ENCODE peak calls at places on chromosome 21, in seven cellular contexts. J is HepG2, K is K562, W is SK-N-SH, Q is HCT116, S is H1, H is GM12878. D is an unnamed sample.

GRCh38 chr21:34733866-34734265 is 65.1 kb downstream of the CLIC6 start:
- DNase-seq in S (no peak), W (no peak), J (no peak), Q (no peak), K (no peak), H (no peak), D (no peak)

GRCh38 chr21:28699186-28699585 is 293.5 kb downstream of the LTN1 start:
- DNase-seq in H (no peak), K (no peak), W (no peak), S (no peak), Q (no peak), J (no peak), D (no peak)

GRCh38 chr21:34801519-34802132 is 132.8 kb downstream of the CLIC6 start:
- DNase-seq in H (no peak), S (peak; percentile 25), Q (no peak), K (peak; percentile 37), J (no peak), W (peak; percentile 55), D (peak; percentile 56)

GRCh38 chr21:35323947-35324346 is 274.8 kb upstream of the RUNX1 start:
- DNase-seq in S (no peak), J (no peak), H (no peak), K (no peak), Q (no peak), W (peak; percentile 54), D (no peak)

GRCh38 chr21:43208561-43209332 is 39.9 kb downstream of the CRYAA start:
- DNase-seq in J (no peak), S (no peak), K (no peak), H (no peak), Q (no peak), W (no peak), D (no peak)

GRCh38 chr21:32456497-32456918 is 44.0 kb downstream of the EVA1C start:
- DNase-seq in Q (no peak), W (no peak), K (no peak), S (no peak), J (no peak), H (no peak), D (no peak)

GRCh38 chr21:27300770-27301169 is 333.9 kb upstream of the ADAMTS5 start:
- DNase-seq in J (no peak), S (no peak), K (no peak), Q (no peak), W (no peak), H (no peak), D (no peak)

GRCh38 chr21:14762734-14763694 is 216.9 kb upstream of the SAMSN1 start:
- DNase-seq in H (peak; percentile 82), Q (no peak), W (no peak), K (peak; percentile 51), S (no peak), J (no peak), D (no peak)

GRCh38 chr21:28334407-28334806 is 658.3 kb downstream of the LTN1 start:
- DNase-seq in K (no peak), H (no peak), W (no peak), Q (no peak), J (no peak), S (no peak), D (no peak)

GRCh38 chr21:34796518-34797201 is 127.9 kb downstream of the CLIC6 start:
- DNase-seq in Q (peak; percentile 72), S (no peak), H (no peak), K (no peak), J (peak; percentile 63), W (no peak), D (no peak)

GRCh38 chr21:38957575-38958340 is 152.0 kb downstream of the ETS2 start:
- DNase-seq in S (no peak), K (no peak), H (no peak), W (no peak), J (no peak), Q (no peak), D (no peak)

GRCh38 chr21:38956006-38956405 is 150.3 kb downstream of the ETS2 start:
- DNase-seq in K (no peak), W (no peak), Q (no peak), S (no peak), J (no peak), H (no peak), D (no peak)

GRCh38 chr21:38955495-38955894 is 149.8 kb downstream of the ETS2 start:
- DNase-seq in S (no peak), Q (no peak), W (no peak), J (no peak), K (no peak), H (no peak), D (no peak)

GRCh38 chr21:38958940-38959685 is 153.4 kb downstream of the ETS2 start:
- DNase-seq in Q (no peak), S (no peak), J (peak; percentile 62), H (no peak), K (no peak), W (no peak), D (no peak)

DNA sequence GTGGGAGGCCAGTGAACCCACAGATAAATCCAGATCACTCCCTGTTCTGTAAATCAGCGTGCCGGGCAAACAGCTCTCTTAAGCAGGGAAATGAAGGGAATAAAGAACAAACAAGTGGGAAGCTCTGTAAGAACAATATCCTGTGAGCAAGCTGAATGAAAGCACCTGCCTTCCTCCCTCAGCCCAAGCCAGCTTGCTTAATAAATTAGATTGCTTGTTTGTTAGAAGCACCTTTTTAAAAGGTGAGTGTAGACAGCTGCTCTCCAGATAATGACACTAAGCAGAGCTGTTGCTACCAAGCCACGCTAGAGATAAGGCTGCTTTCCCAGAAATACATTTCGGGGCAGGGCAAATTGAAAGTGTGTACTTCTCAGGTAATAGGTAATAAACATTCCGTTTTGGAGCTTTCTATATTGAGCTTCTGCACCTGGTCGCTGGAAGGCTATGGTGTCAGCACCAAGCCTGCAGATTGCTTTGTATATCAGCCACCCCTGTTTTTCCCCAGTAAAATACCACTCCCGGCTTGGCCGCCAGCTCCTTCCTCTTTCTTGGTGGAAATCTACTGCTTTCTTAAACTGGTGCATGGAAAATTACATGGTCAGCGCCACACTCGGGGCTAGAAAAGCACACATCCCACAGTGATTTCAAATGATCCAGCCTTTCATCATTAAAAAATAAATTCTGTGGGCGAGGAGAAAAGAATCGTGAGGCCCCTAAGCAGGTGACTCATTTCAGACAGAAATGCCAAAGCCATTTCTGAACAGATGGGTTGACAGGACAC is 151.3 kb downstream of the ETS2 start:
- DNase-seq in S (no peak), K (no peak), J (no peak), Q (no peak), W (no peak), H (no peak), D (no peak)
- TF ChIP-seq YY1 in S (no peak), K (no peak), J (no peak), Q (no peak), W (no peak), H (no peak), D (no peak)

GRCh38 chr21:23003951-23004350 is 2005.7 kb downstream of the NCAM2 start:
- DNase-seq in S (no peak), Q (no peak), H (no peak), W (no peak), J (no peak), K (no peak), D (no peak)

GRCh38 chr21:23008803-23009202 is 2010.6 kb downstream of the NCAM2 start:
- DNase-seq in W (peak; percentile 31), H (no peak), K (no peak), Q (no peak), J (no peak), S (no peak), D (no peak)

GRCh38 chr21:23014021-23014420 is 2015.8 kb downstream of the NCAM2 start:
- DNase-seq in Q (no peak), K (no peak), S (no peak), J (no peak), H (no peak), W (no peak), D (no peak)

DNA sequence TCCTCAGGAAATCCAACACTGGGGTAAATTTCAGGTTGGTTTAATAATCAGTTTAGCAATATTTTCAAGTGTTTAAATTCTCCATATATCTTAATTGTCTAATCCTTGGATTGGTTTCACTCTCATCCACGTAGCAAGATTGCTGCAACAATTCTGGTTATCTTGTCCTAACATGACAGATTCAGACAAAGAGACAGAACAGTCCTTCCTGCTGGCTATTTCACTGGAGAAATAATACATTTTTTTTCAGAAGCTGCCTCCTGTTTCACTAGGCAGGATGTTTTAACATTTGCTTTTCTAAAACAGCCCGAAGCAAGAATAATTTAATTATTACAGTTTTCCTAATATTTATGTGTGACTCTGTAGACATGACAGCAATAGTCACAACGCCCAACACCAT is 2011.2 kb downstream of the NCAM2 start:
- DNase-seq in W (peak; percentile 41), Q (no peak), H (no peak), K (no peak), J (no peak), S (no peak), D (no peak)
- H3K9ac ChIP-seq in W (no peak overlapping the region), Q (no peak overlapping the region), H (no peak overlapping the region), K (no peak overlapping the region), J (no peak overlapping the region), S (no peak overlapping the region), D (no peak overlapping the region)

GRCh38 chr21:38327984-38328383 is 71.2 kb downstream of the KCNJ15 start:
- DNase-seq in K (no peak), J (no peak), S (no peak), Q (no peak), H (peak; percentile 24), W (no peak), D (no peak)

GRCh38 chr21:38325216-38325615 is 68.4 kb downstream of the KCNJ15 start:
- DNase-seq in W (no peak), S (no peak), K (no peak), H (no peak), J (no peak), Q (no peak), D (no peak)

GRCh38 chr21:38325761-38326420 is 69.1 kb downstream of the KCNJ15 start:
- DNase-seq in J (no peak), K (no peak), Q (no peak), S (no peak), W (no peak), H (no peak), D (no peak)

GRCh38 chr21:38326429-38326828 is 69.6 kb downstream of the KCNJ15 start:
- DNase-seq in S (no peak), H (no peak), W (no peak), J (no peak), K (no peak), Q (no peak), D (no peak)

GRCh38 chr21:38326899-38327298 is 70.1 kb downstream of the KCNJ15 start:
- DNase-seq in S (no peak), K (no peak), Q (no peak), H (no peak), W (no peak), J (no peak), D (no peak)
- H3K4me1 ChIP-seq in S (peaks cover 1% of the 10 kb centered on the region), K (no peaks in the 10 kb centered on the region), Q (no peaks in the 10 kb centered on the region), H (no peaks in the 10 kb centered on the region), W (peaks cover 7% of the 10 kb centered on the region), J (no peaks in the 10 kb centered on the region), D (peaks cover 10% of the 10 kb centered on the region)

DNA sequence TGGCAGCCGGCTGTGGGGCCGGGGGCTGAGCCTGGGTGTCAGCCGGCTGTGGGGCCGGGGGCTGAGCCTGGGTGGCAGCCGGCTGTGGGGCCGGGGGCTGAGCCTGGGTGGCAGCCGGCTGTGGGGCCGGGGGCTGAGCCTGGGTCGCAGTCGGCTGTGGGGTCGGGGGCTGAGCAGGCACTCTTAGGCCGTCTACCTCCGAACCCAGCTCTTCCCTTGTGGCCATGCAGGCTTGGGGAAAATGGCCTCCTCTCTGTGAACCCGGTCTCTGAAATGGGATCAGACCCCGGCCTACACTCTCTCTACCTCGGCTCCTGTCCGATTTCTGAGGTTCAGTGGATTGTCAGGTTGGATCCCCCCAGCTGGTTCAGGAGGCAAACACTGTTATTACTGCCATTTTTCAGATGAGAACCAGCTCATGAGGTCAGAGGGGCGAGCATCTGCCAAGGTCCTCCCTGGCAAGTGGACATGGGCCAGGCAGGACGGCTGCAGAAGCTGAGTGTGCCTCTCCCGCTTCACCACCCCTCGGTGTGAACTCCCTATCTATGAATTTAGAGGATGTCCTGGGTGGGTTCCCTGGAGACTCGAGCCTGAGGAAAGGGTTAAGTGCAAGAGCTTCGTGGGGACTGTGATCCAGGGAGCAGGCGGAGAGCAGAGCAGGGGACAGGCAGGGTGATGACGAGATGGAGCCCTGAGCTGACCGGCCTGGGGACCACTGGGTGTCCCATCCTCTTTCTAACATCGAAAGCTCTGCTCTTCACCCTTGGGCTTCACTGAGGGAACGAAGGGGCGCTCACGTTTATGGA is 10.9 kb upstream of the COL18A1 start:
- DNase-seq in J (no peak), H (no peak), K (no peak), Q (no peak), W (no peak), S (no peak), D (no peak)
- TF ChIP-seq YY1 in J (no peak), H (no peak), K (no peak), Q (no peak), W (no peak), S (no peak), D (no peak)

D was measured in NT2/D1.